ENCODE peak calls at places on chromosomes 6 and 20, in nine cellular contexts. C is mammary epithelial cell, D is spleen, W is lung, T is fibroblast of lung, Y is thoracic aorta, K is pancreas, Z is neural progenitor cell, F is tibial nerve. M is an unnamed sample. For H3K36me3, the result is how much of the 10 kb centered on the place peaks cover.

GRCh38 chr6:129200151-129200550 is 317.2 kb downstream of the LAMA2 start:
- DNase-seq in F (no peak), T (no peak), K (no peak), W (no peak), D (no peak), Z (no peak), C (no peak), Y (no peak), M (no peak)

GRCh38 chr20:50680106-50680960 is 11.0 kb downstream of the RIPOR3 start:
- DNase-seq in W (no peak), D (no peak), Y (no peak), C (no peak), F (peak), K (peak), Z (no peak), T (peak), M (no peak)

GRCh38 chr6:122246906-122247658 is 152.4 kb upstream of the HSF2 start:
- DNase-seq in Z (no peak), Y (no peak), W (no peak), D (peak), K (no peak), T (no peak), C (no peak), F (no peak), M (no peak)

GRCh38 chr6:163369122-163369521 is 45.4 kb upstream of the QKI start:
- DNase-seq in F (no peak), W (no peak), T (no peak), Z (no peak), K (no peak), Y (no peak), D (no peak), C (no peak), M (no peak)

GRCh38 chr6:145887969-145888368 is 73.4 kb upstream of the FBXO30 start:
- DNase-seq in W (no peak), C (no peak), F (no peak), D (no peak), Y (no peak), K (no peak), T (peak), Z (no peak), M (no peak)

GRCh38 chr20:728022-728944 is 40.0 kb downstream of the SLC52A3 start:
- DNase-seq in Z (peak), C (no peak), D (peak), W (no peak), Y (no peak), K (peak), T (peak), F (no peak), M (no peak)

GRCh38 chr20:1327241-1327653 is 1.7 kb downstream of the SDCBP2 start:
- DNase-seq in Z (no peak), Y (no peak), T (peak), F (no peak), D (peak), K (no peak), C (no peak), W (no peak), M (peak)

GRCh38 chr6:31834367-31834703 is 6.8 kb downstream of the HSPA1B start:
- DNase-seq in D (peak), W (peak), Y (no peak), Z (peak), T (peak), F (peak), K (peak), C (peak), M (no peak)

GRCh38 chr6:127918506-127919427 is 17.9 kb upstream of the THEMIS start:
- DNase-seq in Z (no peak), K (no peak), T (no peak), F (no peak), D (no peak), Y (no peak), W (no peak), C (no peak), M (no peak)

GRCh38 chr6:51930602-51931001 is 156.8 kb downstream of the PKHD1 start:
- DNase-seq in T (no peak), Z (no peak), K (no peak), W (no peak), C (no peak), D (no peak), Y (no peak), F (no peak), M (no peak)

GRCh38 chr6:27146706-27147507 is 100.6 kb upstream of the PRSS16 start:
- DNase-seq in K (peak), Z (peak), D (peak), Y (no peak), F (peak), T (peak), C (peak), W (peak), M (peak)

GRCh38 chr6:156437084-156437879 is 339.9 kb upstream of the ARID1B start:
- DNase-seq in F (no peak), Z (no peak), Y (no peak), D (no peak), C (no peak), W (no peak), K (no peak), T (no peak), M (no peak)

GRCh38 chr6:75489025-75489424 is 4.6 kb downstream of the FILIP1 start:
- DNase-seq in C (no peak), D (no peak), Z (no peak), F (no peak), Y (no peak), T (peak), K (no peak), W (no peak), M (no peak)

GRCh38 chr6:5172057-5172683 is 87.0 kb downstream of the PPP1R3G start:
- DNase-seq in C (no peak), T (no peak), D (no peak), Z (peak), Y (no peak), W (no peak), K (no peak), F (no peak), M (no peak)

GRCh38 chr20:20694591-20694990 is 17.9 kb downstream of the RALGAPA2 start:
- DNase-seq in D (no peak), C (no peak), T (no peak), Y (no peak), W (no peak), F (no peak), Z (no peak), K (no peak), M (no peak)

GRCh38 chr6:33684428-33684896 is 27.0 kb downstream of the UQCC2 start:
- DNase-seq in C (no peak), T (no peak), F (no peak), D (no peak), W (no peak), Y (no peak), Z (no peak), K (no peak), M (no peak)

GRCh38 chr6:154039231-154039842 is at the start of gene OPRM1:
- DNase-seq in T (peak), W (no peak), K (peak), Y (no peak), D (no peak), C (peak), Z (peak), F (no peak), M (peak)

GRCh38 chr6:110491644-110492317 is 15.4 kb upstream of the SLC22A16 start:
- DNase-seq in K (no peak), Z (no peak), F (no peak), D (no peak), T (peak), C (peak), W (no peak), Y (no peak), M (no peak)

GRCh38 chr6:53335224-53335994 is 13.3 kb downstream of the ELOVL5 start:
- DNase-seq in K (no peak), C (peak), Z (no peak), D (peak), T (no peak), F (no peak), W (peak), Y (no peak), M (no peak)

GRCh38 chr6:41073968-41074691 is 1.4 kb downstream of the NFYA start:
- DNase-seq in Z (peak), Y (no peak), D (no peak), C (no peak), K (no peak), T (peak), F (no peak), W (no peak), M (no peak)

GRCh38 chr20:62942456-62942855 is 4.5 kb downstream of the GID8 start:
- DNase-seq in Z (no peak), C (no peak), Y (no peak), T (no peak), K (no peak), W (no peak), F (no peak), D (peak), M (no peak)

GRCh38 chr6:293185-294174 is 1.2 kb downstream of the DUSP22 start:
- DNase-seq in C (peak), Z (peak), K (no peak), D (peak), T (peak), W (peak), Y (no peak), F (peak), M (no peak)

GRCh38 chr6:116359835-116360234 is 10.9 kb upstream of the DSE start:
- DNase-seq in C (no peak), Y (no peak), T (no peak), D (no peak), Z (no peak), K (no peak), W (no peak), F (no peak), M (no peak)

GRCh38 chr6:159252955-159253508 is 83.8 kb downstream of the FNDC1 start:
- DNase-seq in D (no peak), T (peak), Y (no peak), W (no peak), C (peak), K (no peak), F (no peak), Z (peak), M (no peak)

GRCh38 chr6:3226422-3227362 is 761 bp downstream of the TUBB2B start:
- DNase-seq in C (no peak), W (no peak), T (no peak), Y (no peak), K (no peak), F (no peak), Z (peak), D (no peak), M (no peak)

GRCh38 chr20:2626853-2627541 is 25.4 kb upstream of the NOP56 start:
- DNase-seq in K (no peak), Y (no peak), W (peak), C (peak), F (no peak), T (peak), D (no peak), Z (no peak), M (peak)

GRCh38 chr6:137240168-137240567 is 21.0 kb upstream of the IFNGR1 start:
- DNase-seq in K (no peak), F (no peak), D (peak), T (peak), W (peak), Z (no peak), Y (no peak), C (peak), M (no peak)

GRCh38 chr20:48886811-48887210 is 34.7 kb upstream of the ARFGEF2 start:
- DNase-seq in K (no peak), Z (no peak), D (no peak), F (no peak), T (no peak), Y (no peak), C (no peak), W (no peak), M (no peak)

GRCh38 chr6:132253211-132253610 is 148.1 kb downstream of the MOXD1 start:
- DNase-seq in K (no peak), F (no peak), C (no peak), Z (no peak), T (no peak), W (no peak), Y (no peak), D (no peak), M (no peak)

GRCh38 chr6:35034411-35035171 is 106.5 kb downstream of the TCP11 start:
- DNase-seq in D (no peak), F (no peak), K (peak), T (peak), Y (no peak), W (peak), C (peak), Z (no peak), M (no peak)

DNA sequence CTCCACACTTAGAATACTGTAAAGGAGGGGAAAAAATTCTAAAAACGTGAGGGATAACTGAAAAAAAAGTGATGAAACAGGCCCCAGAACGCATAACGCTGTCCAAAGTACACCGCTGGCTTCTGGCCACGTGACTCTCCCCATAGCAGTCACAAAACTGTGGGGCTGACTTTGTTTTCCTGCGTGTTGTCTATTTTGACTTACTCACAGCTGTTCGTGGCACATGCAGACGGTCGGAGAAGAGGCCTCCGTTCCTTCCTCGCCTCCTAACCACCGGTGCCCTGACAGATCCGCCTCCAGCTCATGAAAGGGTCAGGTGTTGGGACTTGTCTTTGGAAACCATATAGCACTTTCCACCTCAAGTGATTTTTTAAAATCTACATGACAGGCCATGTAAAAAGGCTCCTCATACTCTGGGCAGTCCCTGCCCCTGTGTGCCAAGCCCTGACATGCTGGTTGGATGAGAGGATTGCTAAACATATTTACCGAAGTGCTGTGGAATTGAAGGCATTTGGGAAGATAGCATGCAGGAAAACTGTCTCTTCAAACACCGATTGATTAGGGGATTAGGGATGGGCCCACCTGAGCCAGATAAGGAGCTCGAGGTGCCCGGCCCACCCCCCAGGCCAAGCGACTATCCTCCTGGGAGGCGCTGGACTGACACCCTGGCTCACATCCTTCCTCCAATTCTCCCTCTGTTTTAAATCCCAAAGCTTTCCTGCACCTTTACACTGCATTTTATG is 54.8 kb downstream of the DACT2 start:
- DNase-seq in W (no peak), K (no peak), Y (no peak), T (no peak), F (no peak), Z (no peak), C (no peak), D (no peak), M (no peak)
- H3K4me3 ChIP-seq in W (no peak), K (no peak), Y (no peak), T (no peak), F (no peak), Z (no peak), C (no peak), D (no peak), M (no peak)

DNA sequence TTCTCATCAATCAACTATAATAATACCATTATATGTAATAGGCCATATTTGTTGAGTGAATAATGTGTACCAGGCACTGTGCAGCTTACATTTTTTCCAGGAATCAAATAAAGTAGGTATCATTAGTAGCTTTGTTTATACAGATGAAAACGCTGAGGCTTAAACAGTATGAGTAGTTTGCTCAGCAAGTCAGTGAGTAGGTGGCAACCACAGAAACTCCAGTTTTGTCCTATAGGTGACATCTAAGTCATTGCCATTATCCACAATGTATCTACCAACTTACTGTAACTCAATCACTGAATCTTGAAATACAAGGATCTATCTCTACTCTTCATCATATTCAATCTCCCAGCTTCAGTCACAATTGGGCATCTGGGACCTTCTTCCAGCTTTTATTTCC is 29.8 kb upstream of the TPBG start:
- DNase-seq in D (no peak), C (no peak), W (no peak), K (no peak), T (no peak), Z (no peak), F (no peak), Y (no peak), M (no peak)
- TF ChIP-seq CTCF in D (no peak), C (no peak), W (no peak), K (no peak), T (no peak), Z (no peak), F (no peak), Y (no peak), M (no peak)

GRCh38 chr6:167947716-167948115 is 49.8 kb upstream of the KIF25 start:
- DNase-seq in K (no peak), T (no peak), F (no peak), C (no peak), Y (no peak), Z (no peak), D (no peak), W (no peak), M (no peak)
- H3K36me3 ChIP-seq in K (under half), T (under half), F (half or more), C (half or more), Y (under half), Z (under half), D (half or more), W (under half), M (under half)

DNA sequence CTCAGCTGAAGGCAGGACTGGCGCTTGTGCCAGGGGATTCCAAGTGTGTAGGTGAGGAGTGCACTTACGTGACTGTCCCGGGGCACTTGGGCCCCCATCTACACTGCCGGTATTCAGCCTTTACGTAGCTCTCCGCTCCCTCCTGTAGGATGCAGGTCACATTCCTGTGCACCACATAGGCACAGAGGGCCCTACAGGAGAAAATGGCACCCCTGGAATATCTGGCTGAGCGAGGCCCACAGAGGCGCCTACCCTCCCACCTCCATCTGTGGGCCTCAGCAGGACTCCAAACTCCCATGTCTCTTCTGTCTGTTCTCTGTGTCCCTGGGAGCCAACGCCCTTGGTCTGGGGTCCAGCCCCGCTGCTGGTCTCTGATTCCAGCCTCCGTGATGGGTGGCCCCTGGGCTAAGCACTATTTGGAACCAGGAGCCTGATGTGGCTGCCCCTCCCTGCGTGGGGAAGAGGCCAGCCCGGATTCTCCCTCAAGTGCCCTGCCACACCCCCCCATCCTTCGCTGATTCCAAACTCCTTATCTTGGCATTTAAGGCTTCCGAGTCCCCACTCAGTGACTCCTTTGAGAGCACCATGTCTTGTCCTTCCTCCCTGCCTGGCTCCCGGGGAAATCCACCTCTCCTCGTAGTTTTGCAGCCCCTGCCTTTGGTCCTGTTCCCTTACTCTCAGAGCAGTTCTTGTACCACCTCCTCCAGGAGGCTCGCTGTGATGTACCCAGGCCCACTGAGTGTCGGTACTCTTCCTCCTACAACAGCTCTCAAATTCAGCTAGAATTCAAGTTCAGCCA is 1.5 kb downstream of the EMILIN3 start:
- DNase-seq in C (no peak), K (no peak), F (no peak), Y (no peak), Z (no peak), D (no peak), T (no peak), W (no peak), M (no peak)
- H3K4me3 ChIP-seq in C (no peak), K (no peak), F (peak), Y (peak), Z (peak), D (no peak), T (no peak), W (no peak), M (no peak)

DNA sequence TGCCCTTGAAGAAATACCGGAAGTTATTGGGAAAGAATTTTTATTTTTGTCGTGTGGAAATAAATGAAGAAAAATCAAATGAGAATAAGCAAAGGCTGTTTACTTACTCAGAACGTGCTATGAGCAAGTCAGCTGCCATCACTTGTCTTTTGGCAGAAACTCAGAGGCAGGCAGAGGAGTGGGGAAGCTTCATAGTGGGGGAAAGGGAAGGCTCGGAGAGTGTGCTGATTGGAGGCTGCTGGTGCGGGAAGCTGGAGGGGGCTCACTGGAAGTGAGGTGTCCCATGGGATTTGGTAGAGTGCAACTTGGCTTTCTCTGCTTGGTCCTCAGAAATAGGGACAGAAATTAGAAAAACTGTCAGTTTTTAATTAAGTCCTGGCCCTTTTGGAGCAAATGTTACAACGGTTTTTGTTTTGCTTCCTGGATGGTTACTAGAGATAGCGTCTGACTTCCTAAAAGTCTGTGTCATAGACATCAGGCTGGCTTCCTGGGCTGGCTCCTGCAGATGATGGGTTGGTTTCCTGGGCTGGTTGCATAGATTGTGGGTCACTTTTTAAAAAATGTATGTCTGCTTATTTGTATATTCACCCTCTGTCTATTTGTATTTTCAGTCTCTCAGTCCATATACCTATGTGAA is 80.0 kb upstream of the EEF1E1 start:
- DNase-seq in T (peak), F (no peak), Z (no peak), C (no peak), W (no peak), D (no peak), K (no peak), Y (no peak), M (no peak)
- TF ChIP-seq CTCF in T (no peak), F (no peak), Z (no peak), C (no peak), W (no peak), D (no peak), K (no peak), Y (no peak), M (no peak)

GRCh38 chr6:56643379-56644089 is 845 bp upstream of the DST start:
- DNase-seq in K (no peak), D (no peak), Y (no peak), W (no peak), T (no peak), Z (no peak), F (no peak), C (no peak), M (no peak)
- H3K36me3 ChIP-seq in K (under half), D (under half), Y (under half), W (under half), T (under half), Z (under half), F (under half), C (under half), M (under half)

M was measured in kidney epithelial cell.